ENCODE peak calls at places on chromosomes 16 and 17, in eight cellular contexts. One of them, this sample, is unnamed.

GRCh38 chr17:46836500-46836899 is 14.9 kb upstream of the WNT9B start:
- DNase-seq in T-helper 17 cell: no peak
- DNase-seq in nucleus accumbens: no peak
- DNase-seq in upper lobe of right lung: no peak
- DNase-seq in CD4-positive, alpha-beta T cell: no peak
- DNase-seq in left lung: no peak
- DNase-seq in GM13977: no peak
- DNase-seq in ascending aorta: no peak
- DNase-seq in this sample: no peak

GRCh38 chr17:6101706-6102105 is 31.5 kb downstream of the WSCD1 start:
- DNase-seq in T-helper 17 cell: no peak
- DNase-seq in GM13977: no peak
- DNase-seq in CD4-positive, alpha-beta T cell: no peak
- DNase-seq in ascending aorta: no peak
- DNase-seq in left lung: no peak
- DNase-seq in upper lobe of right lung: no peak
- DNase-seq in nucleus accumbens: no peak
- DNase-seq in this sample: no peak

GRCh38 chr17:48812001-48812400 is 5.0 kb downstream of the TTLL6 start:
- DNase-seq in nucleus accumbens: no peak
- DNase-seq in left lung: no peak
- DNase-seq in GM13977: no peak
- DNase-seq in T-helper 17 cell: no peak
- DNase-seq in CD4-positive, alpha-beta T cell: no peak
- DNase-seq in upper lobe of right lung: no peak
- DNase-seq in ascending aorta: no peak
- DNase-seq in this sample: no peak

GRCh38 chr17:82063424-82064415 is 1.9 kb downstream of the DUS1L start:
- DNase-seq in ascending aorta: no peak
- DNase-seq in upper lobe of right lung: no peak
- DNase-seq in nucleus accumbens: no peak
- DNase-seq in T-helper 17 cell: no peak
- DNase-seq in left lung: no peak
- DNase-seq in CD4-positive, alpha-beta T cell: no peak
- DNase-seq in GM13977: no peak
- DNase-seq in this sample: no peak

GRCh38 chr16:67547423-67548264 is 14.7 kb upstream of the CTCF start:
- DNase-seq in GM13977: peak
- DNase-seq in ascending aorta: no peak
- DNase-seq in nucleus accumbens: no peak
- DNase-seq in T-helper 17 cell: peak
- DNase-seq in left lung: peak
- DNase-seq in CD4-positive, alpha-beta T cell: peak
- DNase-seq in upper lobe of right lung: peak
- DNase-seq in this sample: no peak

GRCh38 chr16:86080131-86080875 is 181.3 kb downstream of the IRF8 start:
- DNase-seq in CD4-positive, alpha-beta T cell: no peak
- DNase-seq in T-helper 17 cell: no peak
- DNase-seq in ascending aorta: peak
- DNase-seq in upper lobe of right lung: peak
- DNase-seq in nucleus accumbens: no peak
- DNase-seq in GM13977: no peak
- DNase-seq in left lung: peak
- DNase-seq in this sample: no peak

GRCh38 chr16:57145046-57145963 is 40.5 kb downstream of the PSME3IP1 start:
- DNase-seq in left lung: no peak
- DNase-seq in T-helper 17 cell: no peak
- DNase-seq in ascending aorta: no peak
- DNase-seq in nucleus accumbens: no peak
- DNase-seq in GM13977: no peak
- DNase-seq in CD4-positive, alpha-beta T cell: no peak
- DNase-seq in upper lobe of right lung: no peak
- DNase-seq in this sample: no peak

GRCh38 chr16:70162041-70162451 is 11.5 kb upstream of the CLEC18C start:
- DNase-seq in CD4-positive, alpha-beta T cell: no peak
- DNase-seq in nucleus accumbens: peak
- DNase-seq in GM13977: peak
- DNase-seq in ascending aorta: no peak
- DNase-seq in T-helper 17 cell: no peak
- DNase-seq in left lung: no peak
- DNase-seq in upper lobe of right lung: no peak
- DNase-seq in this sample: no peak

GRCh38 chr17:62164712-62165377 is 99.8 kb upstream of the MED13 start:
- DNase-seq in left lung: no peak
- DNase-seq in GM13977: no peak
- DNase-seq in nucleus accumbens: no peak
- DNase-seq in upper lobe of right lung: no peak
- DNase-seq in ascending aorta: no peak
- DNase-seq in CD4-positive, alpha-beta T cell: no peak
- DNase-seq in T-helper 17 cell: no peak
- DNase-seq in this sample: no peak

GRCh38 chr17:54353789-54354525 is 531.2 kb downstream of the KIF2B start:
- DNase-seq in upper lobe of right lung: no peak
- DNase-seq in nucleus accumbens: no peak
- DNase-seq in CD4-positive, alpha-beta T cell: no peak
- DNase-seq in T-helper 17 cell: no peak
- DNase-seq in GM13977: no peak
- DNase-seq in ascending aorta: no peak
- DNase-seq in left lung: no peak
- DNase-seq in this sample: no peak

GRCh38 chr17:67164298-67164697 is 80.7 kb downstream of the HELZ start:
- DNase-seq in nucleus accumbens: no peak
- DNase-seq in T-helper 17 cell: no peak
- DNase-seq in GM13977: no peak
- DNase-seq in ascending aorta: no peak
- DNase-seq in CD4-positive, alpha-beta T cell: no peak
- DNase-seq in upper lobe of right lung: no peak
- DNase-seq in left lung: no peak
- DNase-seq in this sample: no peak

GRCh38 chr16:50315346-50315997 is 49.1 kb downstream of the ADCY7 start:
- DNase-seq in CD4-positive, alpha-beta T cell: no peak
- DNase-seq in upper lobe of right lung: no peak
- DNase-seq in ascending aorta: peak
- DNase-seq in GM13977: peak
- DNase-seq in nucleus accumbens: no peak
- DNase-seq in T-helper 17 cell: no peak
- DNase-seq in left lung: no peak
- DNase-seq in this sample: peak

GRCh38 chr17:8300629-8301242 is 5.5 kb upstream of the SLC25A35 start:
- DNase-seq in ascending aorta: peak
- DNase-seq in nucleus accumbens: peak
- DNase-seq in GM13977: peak
- DNase-seq in T-helper 17 cell: peak
- DNase-seq in left lung: peak
- DNase-seq in CD4-positive, alpha-beta T cell: peak
- DNase-seq in upper lobe of right lung: no peak
- DNase-seq in this sample: peak

GRCh38 chr16:80176114-80176513 is 364.7 kb upstream of the DYNLRB2 start:
- DNase-seq in GM13977: no peak
- DNase-seq in T-helper 17 cell: no peak
- DNase-seq in CD4-positive, alpha-beta T cell: no peak
- DNase-seq in left lung: no peak
- DNase-seq in ascending aorta: no peak
- DNase-seq in nucleus accumbens: no peak
- DNase-seq in upper lobe of right lung: no peak
- DNase-seq in this sample: no peak

GRCh38 chr16:28202147-28202746 is 9.5 kb downstream of the XPO6 start:
- DNase-seq in ascending aorta: no peak
- DNase-seq in T-helper 17 cell: no peak
- DNase-seq in upper lobe of right lung: no peak
- DNase-seq in CD4-positive, alpha-beta T cell: no peak
- DNase-seq in GM13977: peak
- DNase-seq in left lung: no peak
- DNase-seq in nucleus accumbens: no peak
- DNase-seq in this sample: no peak

This sample was measured in Right ventricle myocardium superior.